ENCODE peak calls at places on chromosomes 5 and 9, in six cellular contexts. M is HCT116, N is H1, I is K562, D is HepG2, L is GM12878. U is an unnamed sample.

GRCh38 chr9:120878188-120879130 is 1.5 kb upstream of the PHF19 start:
- DNase-seq in M (no peak), N (no peak), I (peak), D (no peak), L (no peak), U (no peak)

GRCh38 chr5:135426102-135427082 is 20.8 kb downstream of the DCANP1 start:
- DNase-seq in M (peak), N (no peak), I (peak), D (peak), L (peak), U (no peak)

GRCh38 chr5:92552206-92553160 is 1028.5 kb downstream of the NR2F1-AS1 start:
- DNase-seq in M (peak), N (no peak), I (no peak), D (peak), L (no peak), U (no peak)

GRCh38 chr5:35651002-35651756 is 33.5 kb downstream of the SPEF2 start:
- DNase-seq in M (peak), N (peak), I (no peak), D (peak), L (no peak), U (peak)

GRCh38 chr9:5869315-5870019 is 21.2 kb upstream of the MLANA start:
- DNase-seq in M (peak), N (peak), I (peak), D (peak), L (no peak), U (peak)

GRCh38 chr9:29285818-29286217 is 1712.5 kb upstream of the C9orf72 start:
- DNase-seq in M (no peak), N (no peak), I (no peak), D (no peak), L (no peak), U (no peak)

GRCh38 chr9:86368871-86369521 is 14.8 kb upstream of the TUT7 start:
- DNase-seq in M (no peak), N (no peak), I (no peak), D (peak), L (no peak), U (no peak)

GRCh38 chr5:173663810-173664526 is 47.5 kb upstream of the BOD1 start:
- DNase-seq in M (no peak), N (no peak), I (peak), D (no peak), L (no peak), U (no peak)

GRCh38 chr9:88037285-88037845 is 63.0 kb upstream of the CDK20 start:
- DNase-seq in M (no peak), N (no peak), I (no peak), D (no peak), L (no peak), U (no peak)
- TF ChIP-seq ATF3 in M (no peak), N (no peak), I (no peak), D (no peak), L (no peak), U (no peak)

DNA sequence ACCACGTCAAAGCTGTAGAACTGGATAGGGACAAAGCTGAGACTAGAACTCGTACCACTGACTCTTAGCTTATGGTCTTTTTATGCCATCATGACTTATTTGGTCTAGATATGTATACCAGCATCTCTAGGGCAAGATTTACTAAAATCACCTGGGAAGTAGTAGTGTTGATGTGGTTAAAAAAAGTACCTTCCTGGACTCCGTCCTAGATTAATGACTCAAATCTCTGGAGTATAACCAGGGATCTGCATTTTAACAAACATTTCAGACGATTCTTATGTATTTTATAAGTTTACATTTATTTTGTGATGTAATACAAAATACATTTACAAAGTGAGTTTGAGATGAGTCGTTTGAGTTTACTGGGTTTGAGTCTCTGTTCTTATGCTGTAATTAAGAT is 68.7 kb downstream of the ARHGAP26 start:
- DNase-seq in M (no peak), N (no peak), I (no peak), D (no peak), L (no peak), U (no peak)
- TF ChIP-seq ATF3 in M (no peak), N (no peak), I (no peak), D (no peak), L (no peak), U (no peak)

GRCh38 chr5:100502684-100503083 is 32.5 kb upstream of the FAM174A start:
- DNase-seq in M (no peak), N (no peak), I (no peak), D (no peak), L (no peak), U (no peak)
- TF ChIP-seq ATF3 in M (no peak), N (no peak), I (no peak), D (no peak), L (no peak), U (no peak)

GRCh38 chr5:159034083-159034824 is 65.5 kb downstream of the EBF1 start:
- DNase-seq in M (no peak), N (no peak), I (no peak), D (no peak), L (no peak), U (no peak)

GRCh38 chr5:159041754-159042153 is 58.0 kb downstream of the EBF1 start:
- DNase-seq in M (no peak), N (no peak), I (no peak), D (no peak), L (no peak), U (no peak)

GRCh38 chr5:159040181-159040580 is 59.5 kb downstream of the EBF1 start:
- DNase-seq in M (no peak), N (no peak), I (no peak), D (no peak), L (peak), U (no peak)

GRCh38 chr5:159043551-159043950 is 56.2 kb downstream of the EBF1 start:
- DNase-seq in M (no peak), N (no peak), I (no peak), D (no peak), L (no peak), U (no peak)

GRCh38 chr5:159038907-159039306 is 60.8 kb downstream of the EBF1 start:
- DNase-seq in M (no peak), N (no peak), I (no peak), D (no peak), L (no peak), U (no peak)
- TF ChIP-seq ATF3 in M (no peak), N (no peak), I (no peak), D (no peak), L (no peak), U (no peak)

DNA sequence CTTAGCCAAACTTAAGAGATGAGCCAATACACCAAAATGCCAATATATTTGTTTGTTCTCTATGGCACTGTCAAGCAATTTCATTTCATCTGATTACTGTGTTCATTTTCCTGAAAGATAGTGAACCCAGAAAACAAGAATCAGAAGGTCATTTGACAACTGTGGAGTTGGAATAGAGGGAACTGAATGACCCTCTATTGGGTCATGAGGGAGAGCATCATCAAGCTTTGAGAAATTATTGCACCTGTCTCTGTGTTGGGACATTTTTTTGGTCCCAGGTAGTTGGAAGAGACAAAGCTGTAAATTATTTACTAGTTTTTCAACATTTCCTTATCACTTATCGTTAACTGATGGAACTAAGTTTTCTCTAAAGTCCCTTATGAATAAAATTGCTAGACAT is 129.4 kb downstream of the GHR start:
- DNase-seq in M (no peak), N (no peak), I (no peak), D (no peak), L (no peak), U (no peak)
- TF ChIP-seq ATF3 in M (no peak), N (no peak), I (no peak), D (no peak), L (no peak), U (no peak)

GRCh38 chr5:36660397-36661049 is 54.1 kb downstream of the SLC1A3 start:
- DNase-seq in M (no peak), N (no peak), I (no peak), D (no peak), L (no peak), U (no peak)

GRCh38 chr5:36661446-36662220 is 55.2 kb downstream of the SLC1A3 start:
- DNase-seq in M (no peak), N (no peak), I (no peak), D (no peak), L (no peak), U (no peak)

GRCh38 chr5:36659406-36659805 is 53.0 kb downstream of the SLC1A3 start:
- DNase-seq in M (no peak), N (no peak), I (no peak), D (no peak), L (no peak), U (no peak)

GRCh38 chr5:36664762-36665161 is 58.4 kb downstream of the SLC1A3 start:
- DNase-seq in M (peak), N (no peak), I (no peak), D (no peak), L (no peak), U (no peak)

GRCh38 chr5:36662291-36662851 is 56.0 kb downstream of the SLC1A3 start:
- DNase-seq in M (no peak), N (no peak), I (no peak), D (no peak), L (no peak), U (no peak)
- TF ChIP-seq ATF3 in M (no peak), N (no peak), I (no peak), D (no peak), L (no peak), U (no peak)

DNA sequence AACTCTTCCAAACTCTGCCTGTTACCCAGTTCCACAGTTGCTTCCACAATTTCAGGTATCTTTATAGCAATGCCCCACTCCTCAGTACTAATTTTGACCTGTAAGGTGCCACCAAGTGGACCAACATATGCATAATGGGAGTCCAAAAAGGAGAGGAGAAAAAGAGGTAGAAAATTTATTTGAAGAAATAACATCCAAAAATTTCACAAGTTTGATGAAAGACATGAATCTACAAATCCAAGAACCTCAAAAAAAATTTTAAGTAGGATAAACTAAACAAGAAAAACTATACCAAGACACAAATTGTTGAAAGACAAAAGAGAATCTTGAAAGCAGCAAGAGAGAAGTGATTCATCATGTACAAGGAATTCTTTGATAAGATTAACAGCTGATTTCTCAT is 79.8 kb downstream of the BARX1 start:
- DNase-seq in M (no peak), N (no peak), I (no peak), D (no peak), L (no peak), U (no peak)
- TF ChIP-seq ATF3 in M (no peak), N (no peak), I (no peak), D (no peak), L (no peak), U (no peak)